ENCODE peak calls at places on chromosomes 13 and 19, in five cellular contexts. P is EH, K is A673, J is fibroblast of the conjunctiva, E is HepG2. Q is an unnamed sample.

GRCh38 chr19:42433503-42434260 is 6.5 kb upstream of the LIPE start:
- DNase-seq in P (peak), K (peak), J (peak), E (peak), Q (peak)

GRCh38 chr13:87884874-87885273 is 213.7 kb downstream of the SLITRK5 start:
- DNase-seq in P (no peak), K (peak), J (no peak), E (no peak), Q (no peak)

GRCh38 chr13:39347926-39348901 is 254.8 kb downstream of the LHFPL6 start:
- DNase-seq in P (no peak), K (peak), J (no peak), E (no peak), Q (no peak)

GRCh38 chr13:23443878-23444277 is 10.4 kb upstream of the SACS start:
- DNase-seq in P (no peak), K (no peak), J (no peak), E (no peak), Q (no peak)

GRCh38 chr19:40393894-40394815 is 4.2 kb upstream of the HIPK4 start:
- DNase-seq in P (no peak), K (no peak), J (no peak), E (no peak), Q (no peak)

GRCh38 chr19:2286402-2287140 is 4.6 kb upstream of the PEAK3 start:
- DNase-seq in P (no peak), K (no peak), J (no peak), E (no peak), Q (no peak)

GRCh38 chr13:110566201-110566600 is 4.7 kb upstream of the RAB20 start:
- DNase-seq in P (no peak), K (no peak), J (no peak), E (no peak), Q (no peak)

GRCh38 chr19:44905437-44906160 is at the start of gene APOE:
- DNase-seq in P (no peak), K (no peak), J (no peak), E (peak), Q (no peak)

GRCh38 chr19:4115050-4115817 is 8.7 kb downstream of the MAP2K2 start:
- DNase-seq in P (no peak), K (no peak), J (no peak), E (no peak), Q (no peak)

GRCh38 chr13:41562083-41562482 is 104.7 kb downstream of the RGCC start:
- DNase-seq in P (peak), K (peak), J (peak), E (no peak), Q (no peak)

GRCh38 chr13:93172109-93172508 is 54.5 kb upstream of the GPC6 start:
- DNase-seq in P (peak), K (peak), J (no peak), E (peak), Q (no peak)

GRCh38 chr19:24166055-24166454 is 79.1 kb downstream of the ZNF254 start:
- DNase-seq in P (peak), K (no peak), J (no peak), E (no peak), Q (no peak)

GRCh38 chr19:30240904-30241695 is 131.1 kb upstream of the ZNF536 start:
- DNase-seq in P (no peak), K (no peak), J (no peak), E (no peak), Q (no peak)

GRCh38 chr13:95704510-95704909 is 27.6 kb downstream of the DNAJC3 start:
- DNase-seq in P (peak), K (peak), J (no peak), E (no peak), Q (no peak)

GRCh38 chr13:98279473-98280175 is 102.6 kb upstream of the RNF113B start:
- DNase-seq in P (no peak), K (no peak), J (no peak), E (no peak), Q (no peak)

GRCh38 chr19:49520705-49521319 is 7.0 kb upstream of the RCN3 start:
- DNase-seq in P (no peak), K (no peak), J (no peak), E (no peak), Q (no peak)

GRCh38 chr13:34085199-34085598 is 267.2 kb downstream of the RFC3 start:
- DNase-seq in P (no peak), K (no peak), J (no peak), E (no peak), Q (no peak)

Q was measured in T-helper 17 cell.